ENCODE peak calls at places on chromosome 19, in eight cellular contexts. W is colonic mucosa, G is prostate gland, P is SK-N-SH, O is left lung, V is AG04449, L is lower leg skin, Q is BJ. U is an unnamed sample.

GRCh38 chr19:10552596-10553053 is 8.9 kb downstream of the ATG4D start:
- DNase-seq in O (no peak), W (peak; percentile 30), P (peak; percentile 75), G (no peak), L (no peak), V (no peak), Q (no peak), U (no peak)

GRCh38 chr19:16449330-16449961 is 22.3 kb downstream of the EPS15L1 start:
- DNase-seq in V (no peak), G (no peak), W (no peak), Q (no peak), L (no peak), O (no peak), P (no peak), U (no peak)

GRCh38 chr19:39963860-39964259 is 7.1 kb upstream of the PSMC4 start:
- DNase-seq in P (no peak), G (no peak), W (peak; percentile 8), O (no peak), Q (no peak), V (no peak), L (no peak), U (no peak)

GRCh38 chr19:15374105-15374651 is 5.4 kb downstream of the AKAP8 start:
- DNase-seq in V (no peak), G (no peak), Q (no peak), W (no peak), O (no peak), P (peak; percentile 26), L (no peak), U (no peak)

GRCh38 chr19:7159105-7159933 is 89.8 kb downstream of the ZNF557 start:
- DNase-seq in P (no peak), W (no peak), G (no peak), L (peak; percentile 91), Q (no peak), O (peak; percentile 53), V (peak; percentile 92), U (no peak)

GRCh38 chr19:16289594-16289993 is 35.0 kb upstream of the KLF2 start:
- DNase-seq in Q (no peak), O (no peak), V (no peak), P (no peak), W (no peak), G (no peak), L (no peak), U (no peak)

GRCh38 chr19:38210458-38210987 is 13.5 kb downstream of the DPF1 start:
- DNase-seq in Q (no peak), P (peak; percentile 95), L (no peak), G (no peak), V (no peak), O (peak; percentile 67), W (peak; percentile 40), U (no peak)

GRCh38 chr19:11364296-11364904 is 9.2 kb downstream of the PLPPR2 start:
- DNase-seq in G (no peak), P (no peak), O (no peak), W (no peak), L (no peak), Q (no peak), V (no peak), U (no peak)

GRCh38 chr19:27774827-27775226 is 1438.1 kb downstream of the UQCRFS1 start:
- DNase-seq in P (no peak), O (no peak), V (no peak), G (no peak), W (no peak), L (no peak), Q (no peak), U (no peak)

GRCh38 chr19:48401277-48401676 is 7.8 kb downstream of the GRIN2D start:
- DNase-seq in V (no peak), W (no peak), P (no peak), O (no peak), G (no peak), Q (no peak), L (no peak), U (no peak)

GRCh38 chr19:48397636-48398328 is 4.3 kb downstream of the GRIN2D start:
- DNase-seq in W (no peak), L (no peak), P (no peak), V (no peak), O (no peak), Q (no peak), G (no peak), U (no peak)

GRCh38 chr19:48397263-48397635 is 3.8 kb downstream of the GRIN2D start:
- DNase-seq in G (no peak), L (no peak), W (no peak), O (no peak), V (no peak), P (no peak), Q (no peak), U (no peak)

GRCh38 chr19:48398329-48399235 is 5.1 kb downstream of the GRIN2D start:
- DNase-seq in V (no peak), G (peak; percentile 44), W (peak; percentile 86), P (peak; percentile 96), Q (no peak), O (peak; percentile 83), L (peak; percentile 94), U (no peak)

GRCh38 chr19:48400018-48400742 is 6.7 kb downstream of the GRIN2D start:
- DNase-seq in L (peak; percentile 92), V (no peak), Q (no peak), W (peak; percentile 67), G (no peak), P (peak; percentile 65), O (no peak), U (no peak)
- H3K4me3 ChIP-seq in L (no peak overlapping the region), V (peak overlapping the region; percentile 29), Q (peak overlapping the region; percentile 23), W (no peak overlapping the region), G (no peak overlapping the region), P (no peak overlapping the region), O (no peak overlapping the region), U (peak overlapping the region; percentile 14)

GRCh38 chr19:52369463-52370340 is at the start of gene ZNF880:
- DNase-seq in L (peak; percentile 98), Q (peak; percentile 40), G (peak; percentile 92), P (peak; percentile 93), V (peak; percentile 37), O (peak; percentile 94), W (peak; percentile 95), U (peak; percentile 46)
- TF ChIP-seq CTCF in L (no peak), Q (peak; percentile 24), G (no peak), P (peak; percentile 17), V (no peak), O (no peak), W (no peak), U (no peak)

GRCh38 chr19:51593969-51594773 is 23.1 kb downstream of the ZNF175 start:
- DNase-seq in P (peak; percentile 96), W (peak; percentile 99), V (peak; percentile 83), Q (peak; percentile 84), L (peak; percentile 99), G (peak; percentile 98), O (peak; percentile 99), U (peak; percentile 88)

GRCh38 chr19:51595776-51596175 is 24.7 kb downstream of the ZNF175 start:
- DNase-seq in P (no peak), L (no peak), V (no peak), Q (no peak), G (no peak), O (no peak), W (no peak), U (no peak)

GRCh38 chr19:51593138-51593890 is 22.2 kb downstream of the ZNF175 start:
- DNase-seq in Q (no peak), L (no peak), O (no peak), G (no peak), P (no peak), W (no peak), V (no peak), U (no peak)

GRCh38 chr19:51594774-51595109 is 23.7 kb downstream of the ZNF175 start:
- DNase-seq in Q (no peak), L (no peak), P (no peak), O (no peak), W (no peak), V (no peak), G (no peak), U (no peak)

DNA sequence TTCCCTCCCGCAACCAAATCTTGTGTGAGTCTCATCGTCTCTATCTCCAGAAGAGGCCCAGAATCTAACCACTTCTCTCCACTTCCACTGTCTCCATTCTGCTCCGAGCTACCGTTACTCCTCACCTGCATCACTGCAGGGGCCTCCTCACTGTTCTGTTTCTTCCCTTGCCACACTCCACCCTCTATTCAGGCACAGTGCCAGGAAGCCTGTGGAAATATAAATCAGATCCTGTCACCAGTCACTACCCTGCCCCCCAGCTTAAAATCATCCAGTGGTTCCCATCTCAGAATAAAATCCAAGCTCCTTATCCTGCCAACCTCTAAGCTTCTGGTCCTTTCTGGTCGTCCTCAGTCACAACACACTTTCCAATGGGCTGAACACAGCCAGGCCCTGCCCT is 24.1 kb downstream of the ZNF175 start:
- DNase-seq in O (no peak), L (no peak), W (no peak), P (no peak), G (no peak), V (no peak), Q (no peak), U (no peak)
- H3K4me3 ChIP-seq in O (peak overlapping the region; percentile 72), L (no peak overlapping the region), W (no peak overlapping the region), P (peak overlapping the region; percentile 79), G (no peak overlapping the region), V (peak overlapping the region; percentile 71), Q (no peak overlapping the region), U (no peak overlapping the region)

GRCh38 chr19:4009990-4010807 is 2.7 kb downstream of the PIAS4 start:
- DNase-seq in W (no peak), O (no peak), L (no peak), G (no peak), P (peak; percentile 6), V (no peak), Q (no peak), U (no peak)

GRCh38 chr19:4007836-4008539 is 452 bp downstream of the PIAS4 start:
- DNase-seq in W (peak; percentile 56), Q (no peak), P (peak; percentile 63), O (no peak), L (no peak), G (no peak), V (no peak), U (no peak)

GRCh38 chr19:4012092-4012974 is 4.8 kb downstream of the PIAS4 start:
- DNase-seq in L (no peak), P (peak; percentile 10), W (peak; percentile 44), G (peak; percentile 78), O (no peak), V (no peak), Q (no peak), U (no peak)

GRCh38 chr19:4010808-4011110 is 3.2 kb downstream of the PIAS4 start:
- DNase-seq in G (no peak), Q (no peak), V (no peak), P (no peak), O (no peak), W (no peak), L (no peak), U (no peak)

DNA sequence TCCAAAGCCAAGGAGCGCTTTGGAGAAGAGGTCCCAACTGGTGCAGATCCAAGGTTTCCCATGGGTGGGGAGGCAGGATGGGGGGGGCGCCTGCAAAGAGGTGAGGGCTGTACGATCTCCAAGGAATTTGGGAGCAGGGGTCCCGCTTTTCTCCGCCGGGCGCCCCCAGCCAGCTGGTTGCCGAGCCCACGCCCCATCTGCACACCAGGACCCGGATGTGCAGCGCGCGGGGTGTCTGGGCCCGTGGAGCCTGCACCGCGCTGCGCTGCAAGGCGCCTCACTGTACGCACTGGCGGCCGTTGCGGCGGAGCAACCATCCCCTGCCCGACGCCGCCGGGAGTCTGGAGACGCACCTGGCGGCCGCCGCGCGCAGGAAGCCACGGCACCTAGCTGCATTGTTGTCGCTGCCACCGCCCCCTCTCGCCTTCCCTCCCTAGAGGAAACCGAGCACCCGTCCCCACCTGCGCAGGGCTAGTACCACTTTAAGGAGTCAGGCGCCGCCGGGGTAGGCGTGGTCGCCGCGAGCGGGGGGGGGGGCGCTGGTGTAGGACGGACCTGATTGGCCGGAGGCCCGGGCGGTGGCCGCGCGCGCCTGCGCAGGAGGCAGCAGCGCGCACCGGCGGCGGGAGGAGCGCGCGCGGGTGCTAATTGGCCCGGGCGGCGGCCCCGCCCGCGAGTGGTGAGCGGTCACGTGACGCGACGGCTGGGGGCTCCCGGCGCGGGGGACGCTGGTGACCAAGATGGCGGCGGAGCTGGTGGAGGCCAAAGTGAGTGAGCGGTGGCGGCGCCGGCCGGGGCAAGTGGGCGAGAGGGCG is at the start of gene PIAS4:
- DNase-seq in V (peak; percentile 12), L (peak; percentile 99), O (peak; percentile 95), W (peak; percentile 96), Q (peak; percentile 67), G (peak; percentile 94), P (peak; percentile 100), U (peak; percentile 49)
- TF ChIP-seq CTCF in V (no peak), L (no peak), O (peak; percentile 16), W (no peak), Q (no peak), G (no peak), P (no peak), U (no peak)